ENCODE peak calls at places on chromosome 17, in eight cellular contexts. K is anterior cingulate cortex; G is NCI-H460; J is AML-193; S is omental fat pad; W is stimulated activated CD4-positive, alpha-beta T cell treated with anti-CD3 and anti-CD28 coated beads, Interleukin-2, amount 100 ng/mL, for 24 hours; I is naive thymus-derived CD8-positive, alpha-beta T cell; D is MG63. T is an unnamed sample.

GRCh38 chr17:66564992-66565465 is 262.6 kb downstream of the PRKCA start:
- DNase-seq in K (no peak), G (no peak), J (no peak), S (no peak), W (no peak), I (no peak), D (peak; percentile 70), T (no peak)

GRCh38 chr17:76561332-76561731 is 21.5 kb downstream of the PRCD start:
- DNase-seq in K (no peak), G (no peak), J (no peak), S (no peak), W (no peak), I (no peak), D (no peak), T (no peak)

GRCh38 chr17:43309505-43310329 is 75.9 kb upstream of the RNU2-1 start:
- DNase-seq in K (no peak), G (no peak), J (no peak), S (no peak), W (peak; percentile 8), I (no peak), D (no peak), T (no peak)

GRCh38 chr17:57674894-57675293 is 70.2 kb downstream of the CCDC182 start:
- DNase-seq in K (peak; percentile 43), G (no peak), J (no peak), S (no peak), W (peak; percentile 8), I (no peak), D (no peak), T (no peak)

GRCh38 chr17:7440113-7440822 is 956 bp downstream of the FGF11 start:
- DNase-seq in K (no peak), G (peak; percentile 26), J (no peak), S (peak; percentile 57), W (peak; percentile 34), I (no peak), D (no peak), T (no peak)

GRCh38 chr17:71287246-71287828 is 833.5 kb upstream of the SOX9 start:
- DNase-seq in K (no peak), G (no peak), J (no peak), S (no peak), W (no peak), I (no peak), D (peak; percentile 14), T (no peak)

GRCh38 chr17:17156107-17156506 is 50.0 kb downstream of the PLD6 start:
- DNase-seq in K (no peak), G (no peak), J (no peak), S (no peak), W (no peak), I (no peak), D (peak; percentile 80), T (no peak)

GRCh38 chr17:43873091-43873490 is 26.1 kb downstream of the CD300LG start:
- DNase-seq in K (no peak), G (no peak), J (no peak), S (no peak), W (no peak), I (no peak), D (no peak), T (no peak)

GRCh38 chr17:55774834-55775233 is 24.0 kb downstream of the PCTP start:
- DNase-seq in K (no peak), G (no peak), J (no peak), S (no peak), W (no peak), I (no peak), D (no peak), T (no peak)

GRCh38 chr17:2239882-2240430 is 63.6 kb downstream of the SMG6 start:
- DNase-seq in K (no peak), G (no peak), J (no peak), S (no peak), W (peak; percentile 45), I (no peak), D (peak; percentile 85), T (no peak)